ENCODE peak calls at places on chromosomes 12 and 14, in four cellular contexts. One of them, this sample, is unnamed.

GRCh38 chr14:99281396-99281795 is 9.4 kb upstream of the BCL11B start:
- DNase-seq in HFF-Myc: no peak
- DNase-seq in mesenteric fat pad: no peak
- DNase-seq in stimulated activated CD4-positive, alpha-beta T cell treated with anti-CD3 and anti-CD28 coated beads, Interleukin-1b, Interleukin-23, amount 100 ng/mL, for 1 hour: no peak
- DNase-seq in this sample: no peak

GRCh38 chr12:24574538-24574937 is 374.4 kb downstream of the BCAT1 start:
- DNase-seq in HFF-Myc: no peak
- DNase-seq in mesenteric fat pad: no peak
- DNase-seq in stimulated activated CD4-positive, alpha-beta T cell treated with anti-CD3 and anti-CD28 coated beads, Interleukin-1b, Interleukin-23, amount 100 ng/mL, for 1 hour: no peak
- DNase-seq in this sample: no peak

GRCh38 chr14:20468773-20469241 is 399 bp upstream of the PNP start:
- DNase-seq in HFF-Myc: no peak
- DNase-seq in mesenteric fat pad: no peak
- DNase-seq in stimulated activated CD4-positive, alpha-beta T cell treated with anti-CD3 and anti-CD28 coated beads, Interleukin-1b, Interleukin-23, amount 100 ng/mL, for 1 hour: no peak
- DNase-seq in this sample: peak

GRCh38 chr12:14961466-14962155 is at the start of gene ARHGDIB:
- DNase-seq in HFF-Myc: no peak
- DNase-seq in mesenteric fat pad: no peak
- DNase-seq in stimulated activated CD4-positive, alpha-beta T cell treated with anti-CD3 and anti-CD28 coated beads, Interleukin-1b, Interleukin-23, amount 100 ng/mL, for 1 hour: no peak
- DNase-seq in this sample: peak

GRCh38 chr12:114480309-114481199 is 74.6 kb upstream of the TBX5 start:
- DNase-seq in HFF-Myc: no peak
- DNase-seq in mesenteric fat pad: no peak
- DNase-seq in stimulated activated CD4-positive, alpha-beta T cell treated with anti-CD3 and anti-CD28 coated beads, Interleukin-1b, Interleukin-23, amount 100 ng/mL, for 1 hour: no peak
- DNase-seq in this sample: peak

GRCh38 chr14:68866991-68867533 is 74.2 kb upstream of the ZFP36L1 start:
- DNase-seq in HFF-Myc: no peak
- DNase-seq in mesenteric fat pad: no peak
- DNase-seq in stimulated activated CD4-positive, alpha-beta T cell treated with anti-CD3 and anti-CD28 coated beads, Interleukin-1b, Interleukin-23, amount 100 ng/mL, for 1 hour: no peak
- DNase-seq in this sample: no peak

GRCh38 chr12:15527201-15527782 is 205.0 kb downstream of the PTPRO start:
- DNase-seq in HFF-Myc: no peak
- DNase-seq in mesenteric fat pad: no peak
- DNase-seq in stimulated activated CD4-positive, alpha-beta T cell treated with anti-CD3 and anti-CD28 coated beads, Interleukin-1b, Interleukin-23, amount 100 ng/mL, for 1 hour: no peak
- DNase-seq in this sample: peak

GRCh38 chr12:126353604-126354003 is 1288.4 kb downstream of the AACS start:
- DNase-seq in HFF-Myc: peak
- DNase-seq in mesenteric fat pad: no peak
- DNase-seq in stimulated activated CD4-positive, alpha-beta T cell treated with anti-CD3 and anti-CD28 coated beads, Interleukin-1b, Interleukin-23, amount 100 ng/mL, for 1 hour: no peak
- DNase-seq in this sample: no peak

GRCh38 chr14:86933460-86933859 is 1059.5 kb downstream of the GALC start:
- DNase-seq in HFF-Myc: no peak
- DNase-seq in mesenteric fat pad: no peak
- DNase-seq in stimulated activated CD4-positive, alpha-beta T cell treated with anti-CD3 and anti-CD28 coated beads, Interleukin-1b, Interleukin-23, amount 100 ng/mL, for 1 hour: no peak
- DNase-seq in this sample: no peak

GRCh38 chr12:48961331-48961730 is 4.0 kb upstream of the ARF3 start:
- DNase-seq in HFF-Myc: no peak
- DNase-seq in mesenteric fat pad: no peak
- DNase-seq in stimulated activated CD4-positive, alpha-beta T cell treated with anti-CD3 and anti-CD28 coated beads, Interleukin-1b, Interleukin-23, amount 100 ng/mL, for 1 hour: no peak
- DNase-seq in this sample: peak

GRCh38 chr12:6327159-6327558 is 14.7 kb downstream of the TNFRSF1A start:
- DNase-seq in HFF-Myc: no peak
- DNase-seq in mesenteric fat pad: no peak
- DNase-seq in stimulated activated CD4-positive, alpha-beta T cell treated with anti-CD3 and anti-CD28 coated beads, Interleukin-1b, Interleukin-23, amount 100 ng/mL, for 1 hour: no peak
- DNase-seq in this sample: no peak

GRCh38 chr14:85131523-85131922 is 398.4 kb upstream of the FLRT2 start:
- DNase-seq in HFF-Myc: no peak
- DNase-seq in mesenteric fat pad: no peak
- DNase-seq in stimulated activated CD4-positive, alpha-beta T cell treated with anti-CD3 and anti-CD28 coated beads, Interleukin-1b, Interleukin-23, amount 100 ng/mL, for 1 hour: no peak
- DNase-seq in this sample: no peak

GRCh38 chr14:31243860-31244259 is 36.3 kb upstream of the HECTD1 start:
- DNase-seq in HFF-Myc: no peak
- DNase-seq in mesenteric fat pad: no peak
- DNase-seq in stimulated activated CD4-positive, alpha-beta T cell treated with anti-CD3 and anti-CD28 coated beads, Interleukin-1b, Interleukin-23, amount 100 ng/mL, for 1 hour: no peak
- DNase-seq in this sample: no peak

GRCh38 chr14:60311417-60311816 is 62.4 kb downstream of the PPM1A start:
- DNase-seq in HFF-Myc: peak
- DNase-seq in mesenteric fat pad: no peak
- DNase-seq in stimulated activated CD4-positive, alpha-beta T cell treated with anti-CD3 and anti-CD28 coated beads, Interleukin-1b, Interleukin-23, amount 100 ng/mL, for 1 hour: no peak
- DNase-seq in this sample: peak

GRCh38 chr14:32400480-32400879 is 71.4 kb downstream of the AKAP6 start:
- DNase-seq in HFF-Myc: no peak
- DNase-seq in mesenteric fat pad: no peak
- DNase-seq in stimulated activated CD4-positive, alpha-beta T cell treated with anti-CD3 and anti-CD28 coated beads, Interleukin-1b, Interleukin-23, amount 100 ng/mL, for 1 hour: no peak
- DNase-seq in this sample: peak

GRCh38 chr12:95328708-95329107 is 111.1 kb downstream of the VEZT start:
- DNase-seq in HFF-Myc: no peak
- DNase-seq in mesenteric fat pad: no peak
- DNase-seq in stimulated activated CD4-positive, alpha-beta T cell treated with anti-CD3 and anti-CD28 coated beads, Interleukin-1b, Interleukin-23, amount 100 ng/mL, for 1 hour: no peak
- DNase-seq in this sample: peak

GRCh38 chr12:46219892-46220655 is 48.8 kb downstream of the SLC38A1 start:
- DNase-seq in HFF-Myc: peak
- DNase-seq in mesenteric fat pad: no peak
- DNase-seq in stimulated activated CD4-positive, alpha-beta T cell treated with anti-CD3 and anti-CD28 coated beads, Interleukin-1b, Interleukin-23, amount 100 ng/mL, for 1 hour: peak
- DNase-seq in this sample: peak

GRCh38 chr12:99976762-99977161 is 8.0 kb downstream of the ANKS1B start:
- DNase-seq in HFF-Myc: no peak
- DNase-seq in mesenteric fat pad: no peak
- DNase-seq in stimulated activated CD4-positive, alpha-beta T cell treated with anti-CD3 and anti-CD28 coated beads, Interleukin-1b, Interleukin-23, amount 100 ng/mL, for 1 hour: no peak
- DNase-seq in this sample: no peak

GRCh38 chr14:75477881-75478280 is 44.4 kb upstream of the BATF start:
- DNase-seq in HFF-Myc: no peak
- DNase-seq in mesenteric fat pad: peak
- DNase-seq in stimulated activated CD4-positive, alpha-beta T cell treated with anti-CD3 and anti-CD28 coated beads, Interleukin-1b, Interleukin-23, amount 100 ng/mL, for 1 hour: no peak
- DNase-seq in this sample: no peak

GRCh38 chr12:51661836-51662235 is 70.8 kb downstream of the SCN8A start:
- DNase-seq in HFF-Myc: no peak
- DNase-seq in mesenteric fat pad: no peak
- DNase-seq in stimulated activated CD4-positive, alpha-beta T cell treated with anti-CD3 and anti-CD28 coated beads, Interleukin-1b, Interleukin-23, amount 100 ng/mL, for 1 hour: no peak
- DNase-seq in this sample: no peak

GRCh38 chr12:29552324-29552927 is 54.9 kb upstream of the OVCH1 start:
- DNase-seq in HFF-Myc: no peak
- DNase-seq in mesenteric fat pad: no peak
- DNase-seq in stimulated activated CD4-positive, alpha-beta T cell treated with anti-CD3 and anti-CD28 coated beads, Interleukin-1b, Interleukin-23, amount 100 ng/mL, for 1 hour: peak
- DNase-seq in this sample: peak

GRCh38 chr12:1907652-1908611 is 10.5 kb downstream of the CACNA2D4 start:
- DNase-seq in HFF-Myc: no peak
- DNase-seq in mesenteric fat pad: peak
- DNase-seq in stimulated activated CD4-positive, alpha-beta T cell treated with anti-CD3 and anti-CD28 coated beads, Interleukin-1b, Interleukin-23, amount 100 ng/mL, for 1 hour: no peak
- DNase-seq in this sample: peak

GRCh38 chr12:14950982-14951746 is 10.2 kb downstream of the ARHGDIB start:
- DNase-seq in HFF-Myc: no peak
- DNase-seq in mesenteric fat pad: no peak
- DNase-seq in stimulated activated CD4-positive, alpha-beta T cell treated with anti-CD3 and anti-CD28 coated beads, Interleukin-1b, Interleukin-23, amount 100 ng/mL, for 1 hour: no peak
- DNase-seq in this sample: no peak